ENCODE peak calls at places on chromosomes 1 and 21, in seven cellular contexts. T is esophagus muscularis mucosa; X is left lung; B is CD8-positive, alpha-beta memory T cell; L is IMR-90; U is pancreas; I is PC-3. W is an unnamed sample. For H3K36me3, the result is how much of the 10 kb centered on the place peaks cover.

GRCh38 chr1:12109901-12110300 is 46.8 kb downstream of the TNFRSF8 start:
- DNase-seq in U (no peak), I (no peak), X (no peak), B (no peak), L (no peak), T (no peak), W (no peak)

GRCh38 chr1:242455052-242455361 is 69.5 kb downstream of the PLD5 start:
- DNase-seq in L (no peak), B (no peak), U (no peak), T (no peak), I (no peak), X (no peak), W (no peak)

GRCh38 chr1:236103059-236103458 is 38.2 kb upstream of the NID1 start:
- DNase-seq in L (no peak), B (no peak), U (no peak), X (no peak), T (no peak), I (no peak), W (peak)

GRCh38 chr21:14076143-14076806 is 134.5 kb downstream of the LIPI start:
- DNase-seq in I (no peak), B (no peak), L (no peak), X (no peak), U (no peak), T (no peak), W (no peak)

GRCh38 chr1:36465731-36466369 is 1.7 kb upstream of the MRPS15 start:
- DNase-seq in B (no peak), I (peak), T (no peak), U (no peak), L (no peak), X (no peak), W (no peak)

GRCh38 chr1:211541715-211542477 is 37.1 kb downstream of the SLC30A1 start:
- DNase-seq in I (peak), X (no peak), B (no peak), T (no peak), U (no peak), L (peak), W (peak)

GRCh38 chr21:29196021-29196663 is 65.7 kb downstream of the MAP3K7CL start:
- DNase-seq in B (peak), U (no peak), X (peak), I (peak), T (no peak), L (peak), W (peak)

GRCh38 chr1:6464514-6464836 is 1.5 kb downstream of the TNFRSF25 start:
- DNase-seq in X (no peak), I (peak), L (no peak), B (no peak), U (peak), T (no peak), W (peak)

GRCh38 chr1:55039342-55040082 is at the start of gene PCSK9:
- DNase-seq in U (peak), B (no peak), X (peak), L (no peak), T (no peak), I (peak), W (peak)

GRCh38 chr1:156711011-156711817 is 5.8 kb upstream of the CRABP2 start:
- DNase-seq in I (no peak), X (no peak), U (no peak), T (no peak), L (no peak), B (no peak), W (peak)

GRCh38 chr1:236692722-236693121 is 6.4 kb downstream of the ACTN2 start:
- DNase-seq in L (no peak), U (no peak), T (no peak), B (no peak), X (no peak), I (no peak), W (no peak)

GRCh38 chr1:25018110-25018470 is 88.0 kb upstream of the RUNX3 start:
- DNase-seq in B (no peak), U (no peak), T (no peak), I (no peak), X (no peak), L (no peak), W (no peak)

GRCh38 chr1:66418021-66418420 is 115.9 kb upstream of the SGIP1 start:
- DNase-seq in B (no peak), X (no peak), U (no peak), I (no peak), T (no peak), L (no peak), W (no peak)

GRCh38 chr1:168085401-168085872 is 51.3 kb downstream of the GPR161 start:
- DNase-seq in U (peak), L (no peak), X (no peak), B (no peak), I (no peak), T (peak), W (peak)

GRCh38 chr1:89179343-89179742 is 3.5 kb upstream of the GBP7 start:
- DNase-seq in T (no peak), B (no peak), U (no peak), X (no peak), I (peak), L (no peak), W (no peak)

GRCh38 chr1:117387060-117387633 is 19.9 kb downstream of the MAN1A2 start:
- DNase-seq in X (no peak), L (no peak), I (no peak), U (no peak), B (no peak), T (no peak), W (no peak)

GRCh38 chr1:158095737-158096335 is 84.9 kb upstream of the CD1D start:
- DNase-seq in T (no peak), X (no peak), I (peak), L (peak), U (no peak), B (no peak), W (peak)

GRCh38 chr1:173255214-173255813 is 48.2 kb upstream of the TNFSF4 start:
- DNase-seq in U (no peak), L (peak), T (no peak), B (no peak), I (peak), X (no peak), W (peak)

GRCh38 chr1:232568331-232568852 is 61.5 kb downstream of the SIPA1L2 start:
- DNase-seq in L (no peak), X (no peak), I (peak), T (no peak), B (no peak), U (no peak), W (no peak)

GRCh38 chr1:181396171-181396670 is 87.1 kb upstream of the CACNA1E start:
- DNase-seq in L (no peak), U (no peak), B (no peak), T (no peak), I (no peak), X (no peak), W (no peak)

GRCh38 chr1:10606070-10606469 is 131.3 kb downstream of the PEX14 start:
- DNase-seq in B (no peak), L (no peak), U (no peak), X (no peak), T (no peak), I (no peak), W (peak)

GRCh38 chr1:221801773-221802516 is 60.1 kb upstream of the DUSP10 start:
- DNase-seq in T (no peak), U (no peak), L (peak), B (no peak), X (no peak), I (peak), W (no peak)

GRCh38 chr1:109161836-109162606 is 48.1 kb downstream of the ELAPOR1 start:
- DNase-seq in L (peak), I (peak), U (no peak), T (no peak), X (peak), B (peak), W (peak)

GRCh38 chr1:40256401-40257084 is 1.5 kb upstream of the ZMPSTE24 start:
- DNase-seq in I (peak), U (no peak), B (no peak), L (no peak), T (no peak), X (no peak), W (no peak)

GRCh38 chr1:157201767-157202166 is 63.6 kb upstream of the ETV3 start:
- DNase-seq in X (peak), B (no peak), T (peak), I (no peak), L (no peak), U (no peak), W (no peak)

GRCh38 chr1:72037745-72038343 is 244.5 kb downstream of the NEGR1 start:
- DNase-seq in L (peak), T (no peak), I (peak), X (peak), U (no peak), B (no peak), W (no peak)

GRCh38 chr1:182731852-182732575 is 47.6 kb upstream of the RGS8 start:
- DNase-seq in I (peak), B (no peak), U (no peak), T (peak), L (no peak), X (no peak), W (no peak)
- H3K4me3 ChIP-seq in I (no peak), B (no peak), U (no peak), T (no peak), L (no peak), X (no peak), W (no peak)

DNA sequence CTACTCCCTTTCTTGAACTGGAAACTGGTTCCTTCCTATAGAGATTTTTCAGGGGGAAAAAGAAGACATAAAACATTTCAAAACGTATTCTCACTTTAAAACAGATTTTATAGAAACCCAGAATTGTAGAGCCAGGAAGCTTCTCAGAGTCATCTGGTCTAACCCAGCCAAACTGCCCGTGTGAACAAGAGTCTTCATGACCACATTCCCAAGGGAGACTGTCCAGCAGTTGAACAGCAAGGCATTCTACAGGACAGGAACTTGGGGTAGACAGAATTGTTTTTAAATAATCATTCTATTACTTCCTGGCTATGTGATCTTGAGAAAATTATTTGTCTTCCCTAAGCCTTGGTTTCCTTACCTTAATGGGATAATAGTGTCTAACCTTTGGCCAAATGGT is 163.5 kb upstream of the IVNS1ABP start:
- DNase-seq in L (no peak), B (no peak), T (no peak), X (no peak), U (no peak), I (no peak), W (no peak)
- H3K36me3 ChIP-seq in L (under half), B (under half), T (under half), X (under half), U (under half), I (under half), W (under half)

GRCh38 chr21:45572231-45572630 is 30.0 kb upstream of the SLC19A1 start:
- DNase-seq in I (no peak), U (no peak), X (no peak), L (no peak), T (no peak), B (no peak), W (no peak)

GRCh38 chr21:45571641-45572040 is 29.4 kb upstream of the SLC19A1 start:
- DNase-seq in T (no peak), L (no peak), X (no peak), U (no peak), B (no peak), I (no peak), W (no peak)

GRCh38 chr21:45570071-45570470 is 27.8 kb upstream of the SLC19A1 start:
- DNase-seq in B (no peak), U (no peak), L (no peak), X (no peak), I (no peak), T (no peak), W (no peak)

GRCh38 chr21:45570826-45571601 is 28.8 kb upstream of the SLC19A1 start:
- DNase-seq in X (no peak), I (no peak), T (no peak), B (no peak), L (peak), U (no peak), W (no peak)

GRCh38 chr21:45568383-45568782 is 26.1 kb upstream of the SLC19A1 start:
- DNase-seq in B (no peak), L (no peak), X (no peak), I (no peak), T (no peak), U (no peak), W (no peak)
- H3K4me3 ChIP-seq in B (no peak), L (no peak), X (no peak), I (no peak), T (no peak), U (no peak), W (no peak)

DNA sequence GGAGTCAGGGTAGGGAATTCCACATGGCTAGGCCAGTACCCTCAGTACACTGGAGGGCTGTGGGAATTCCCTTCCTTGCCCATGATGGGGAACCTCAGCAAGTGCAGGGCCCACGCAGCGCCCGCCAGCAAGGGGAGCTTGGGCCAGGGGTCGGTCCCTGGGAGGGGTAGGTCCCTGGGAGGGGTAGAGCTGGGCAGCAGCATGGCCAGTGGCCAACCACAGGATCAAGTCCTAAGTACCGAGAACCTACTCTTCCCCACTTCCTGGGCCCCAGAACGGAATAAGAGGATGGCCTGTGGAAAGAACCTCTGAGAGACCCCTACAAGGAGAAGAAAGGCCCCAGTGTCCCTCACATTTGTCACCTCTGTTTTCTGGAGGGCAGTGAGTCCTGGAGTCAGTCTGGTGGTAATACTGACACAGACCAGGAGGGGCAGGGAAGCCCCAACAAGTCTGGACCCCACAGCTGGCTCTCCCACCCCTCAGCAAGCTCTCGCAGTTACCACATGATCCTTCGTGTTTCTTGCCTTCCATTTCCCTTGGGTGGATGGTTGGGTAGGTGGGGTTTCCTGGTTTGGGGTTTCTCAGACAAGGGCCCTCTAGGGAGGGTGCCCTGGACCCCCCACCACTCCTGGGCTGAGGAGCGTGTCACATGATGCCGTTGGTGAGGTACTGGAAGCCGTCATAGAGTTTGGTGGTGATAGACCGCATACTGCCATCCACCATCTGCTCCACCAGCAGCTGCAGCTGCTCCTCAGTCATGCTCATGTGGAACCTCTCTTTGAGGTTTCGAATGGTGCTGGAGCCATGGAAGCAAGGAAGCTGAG is 10.3 kb downstream of the ZNF687 start:
- DNase-seq in B (no peak), L (no peak), T (no peak), I (no peak), X (no peak), U (peak), W (peak)
- H3K36me3 ChIP-seq in B (half or more), L (half or more), T (half or more), I (half or more), X (under half), U (under half), W (under half)